ENCODE peak calls at places on chromosomes 4 and X, in seven cellular contexts. N is Ammon's horn, F is left lung, Q is activated gamma-delta T cell treated with Interleukin-2 at 50 U/mL for 16 hours, W is cerebellar cortex, L is NCI-H2107, S is MCF 10A. Z is an unnamed sample.

GRCh38 chrX:13376857-13377441 is 57.1 kb upstream of the ATXN3L start:
- DNase-seq in N (no peak), F (no peak), Q (no peak), W (no peak), L (peak), S (peak), Z (no peak)

GRCh38 chr4:11546391-11547160 is 117.9 kb upstream of the HS3ST1 start:
- DNase-seq in N (no peak), F (no peak), Q (no peak), W (no peak), L (no peak), S (no peak), Z (no peak)

GRCh38 chr4:78528327-78528726 is 23.2 kb upstream of the ANXA3 start:
- DNase-seq in N (no peak), F (no peak), Q (no peak), W (no peak), L (no peak), S (no peak), Z (no peak)

GRCh38 chr4:40194602-40195161 is 2.1 kb upstream of the RHOH start:
- DNase-seq in N (no peak), F (no peak), Q (peak), W (peak), L (no peak), S (no peak), Z (peak)

GRCh38 chr4:106695846-106696245 is 327.3 kb upstream of the GIMD1 start:
- DNase-seq in N (no peak), F (no peak), Q (no peak), W (no peak), L (no peak), S (no peak), Z (no peak)

GRCh38 chrX:1486177-1486576 is 33.5 kb upstream of the ASMTL start:
- DNase-seq in N (no peak), F (no peak), Q (no peak), W (no peak), L (no peak), S (no peak), Z (no peak)

GRCh38 chr4:186762865-186763264 is 39.2 kb upstream of the FAT1 start:
- DNase-seq in N (no peak), F (no peak), Q (no peak), W (no peak), L (no peak), S (no peak), Z (no peak)

GRCh38 chrX:53093177-53093655 is 726 bp upstream of the KANTR start:
- DNase-seq in N (peak), F (peak), Q (peak), W (peak), L (peak), S (peak), Z (peak)

GRCh38 chrX:107674480-107675364 is 46.4 kb downstream of the PRPS1 start:
- DNase-seq in N (peak), F (no peak), Q (peak), W (peak), L (no peak), S (peak), Z (peak)

GRCh38 chrX:123988423-123989116 is 27.1 kb downstream of the STAG2 start:
- DNase-seq in N (no peak), F (no peak), Q (no peak), W (no peak), L (no peak), S (no peak), Z (no peak)

GRCh38 chrX:8201896-8202331 is 30.8 kb upstream of the VCX2 start:
- DNase-seq in N (peak), F (no peak), Q (no peak), W (no peak), L (no peak), S (no peak), Z (no peak)

GRCh38 chr4:6277139-6277802 is 7.6 kb downstream of the WFS1 start:
- DNase-seq in N (no peak), F (peak), Q (no peak), W (peak), L (no peak), S (no peak), Z (peak)

GRCh38 chr4:113382704-113383103 is 333.3 kb downstream of the ANK2 start:
- DNase-seq in N (no peak), F (no peak), Q (no peak), W (no peak), L (no peak), S (no peak), Z (no peak)

GRCh38 chrX:107628662-107629532 is 587 bp downstream of the PRPS1 start:
- DNase-seq in N (peak), F (no peak), Q (peak), W (peak), L (peak), S (peak), Z (peak)

GRCh38 chr4:2417765-2418651 is at the start of gene ZFYVE28:
- DNase-seq in N (peak), F (no peak), Q (no peak), W (peak), L (no peak), S (no peak), Z (peak)

GRCh38 chr4:762211-763190 is 56.9 kb downstream of the PCGF3 start:
- DNase-seq in N (peak), F (peak), Q (no peak), W (peak), L (no peak), S (peak), Z (peak)

GRCh38 chr4:48904101-48904500 is 2.5 kb downstream of the OCIAD2 start:
- DNase-seq in N (no peak), F (no peak), Q (no peak), W (no peak), L (peak), S (no peak), Z (no peak)

GRCh38 chr4:110977554-110977953 is 354.7 kb upstream of the PITX2 start:
- DNase-seq in N (no peak), F (no peak), Q (no peak), W (no peak), L (no peak), S (no peak), Z (no peak)

GRCh38 chrX:7108995-7109634 is 38.4 kb upstream of the STS start:
- DNase-seq in N (peak), F (no peak), Q (no peak), W (no peak), L (no peak), S (no peak), Z (no peak)

Z was measured in G401.